ENCODE peak calls at places on chromosomes 7 and 10, in six cellular contexts. V is H9, P is IMR-90, K is trophoblast cell, N is mesenchymal stem cell, H is H1. Y is an unnamed sample.

GRCh38 chr7:128067983-128068382 is 36.7 kb upstream of the LRRC4 start:
- DNase-seq in P (no peak), V (no peak), K (no peak), N (no peak), H (no peak), Y (no peak)

GRCh38 chr7:97697396-97697795 is 34.5 kb upstream of the TAC1 start:
- DNase-seq in K (no peak), H (no peak), N (no peak), V (no peak), P (no peak), Y (peak; percentile 4)

GRCh38 chr10:112628951-112629604 is 182.1 kb downstream of the VTI1A start:
- DNase-seq in V (no peak), N (no peak), K (no peak), H (no peak), P (no peak), Y (no peak)

GRCh38 chr7:134792968-134793367 is 13.5 kb downstream of the CALD1 start:
- DNase-seq in N (peak; percentile 70), P (peak; percentile 63), H (no peak), K (no peak), V (no peak), Y (no peak)

GRCh38 chr7:17554341-17555015 is 256.0 kb downstream of the AHR start:
- DNase-seq in N (no peak), H (no peak), K (no peak), P (no peak), V (no peak), Y (no peak)

GRCh38 chr7:158991824-158992621 is 135.7 kb downstream of the DYNC2I1 start:
- DNase-seq in V (peak; percentile 36), K (peak; percentile 28), P (no peak), H (no peak), N (no peak), Y (no peak)

GRCh38 chr7:2018786-2019692 is 213.7 kb downstream of the MAD1L1 start:
- DNase-seq in V (no peak), N (peak; percentile 58), H (no peak), P (peak; percentile 82), K (no peak), Y (no peak)

GRCh38 chr7:1819258-1819841 is 149.3 kb downstream of the ELFN1 start:
- DNase-seq in P (no peak), K (no peak), H (peak; percentile 39), V (no peak), N (no peak), Y (no peak)

GRCh38 chr7:84686373-84686772 is 491.8 kb upstream of the SEMA3A start:
- DNase-seq in V (no peak), H (no peak), K (no peak), P (no peak), N (no peak), Y (no peak)

GRCh38 chr10:81874878-81875679 is at the start of gene NRG3:
- DNase-seq in K (no peak), H (peak; percentile 54), P (no peak), N (no peak), V (no peak), Y (peak; percentile 56)

GRCh38 chr7:64628192-64628591 is 37.7 kb upstream of the ZNF107 start:
- DNase-seq in N (no peak), V (no peak), P (no peak), H (no peak), K (peak; percentile 54), Y (no peak)

GRCh38 chr10:47031953-47032465 is 120.8 kb downstream of the PTPN20 start:
- DNase-seq in K (no peak), H (no peak), P (peak; percentile 41), N (no peak), V (peak; percentile 9), Y (no peak)

GRCh38 chr7:50956522-50957155 is 173.9 kb upstream of the GRB10 start:
- DNase-seq in V (no peak), K (no peak), N (no peak), H (no peak), P (no peak), Y (no peak)

GRCh38 chr10:113590581-113590980 is 37.7 kb downstream of the HABP2 start:
- DNase-seq in N (no peak), P (no peak), V (no peak), K (no peak), H (no peak), Y (no peak)

GRCh38 chr7:48312151-48312550 is 140.9 kb downstream of the ABCA13 start:
- DNase-seq in V (no peak), K (no peak), N (no peak), H (no peak), P (no peak), Y (no peak)

GRCh38 chr7:16644624-16644986 is 949 bp downstream of the ANKMY2 start:
- DNase-seq in V (no peak), P (peak; percentile 47), K (no peak), N (peak; percentile 73), H (no peak), Y (no peak)

GRCh38 chr10:44180321-44181154 is 204.4 kb downstream of the CXCL12 start:
- DNase-seq in H (no peak), N (peak; percentile 33), P (peak; percentile 95), V (no peak), K (no peak), Y (no peak)

GRCh38 chr10:97539523-97540200 is 32.9 kb upstream of the ANKRD2 start:
- DNase-seq in N (peak; percentile 74), P (peak; percentile 84), V (peak; percentile 77), K (peak; percentile 80), H (peak; percentile 62), Y (no peak)

GRCh38 chr7:71131753-71132520 is at the start of gene GALNT17:
- DNase-seq in P (no peak), H (peak; percentile 74), K (no peak), N (no peak), V (no peak), Y (peak; percentile 31)

GRCh38 chr7:79064187-79064823 is 389.2 kb downstream of the MAGI2 start:
- DNase-seq in H (no peak), P (peak; percentile 4), K (no peak), N (no peak), V (no peak), Y (no peak)

GRCh38 chr7:76003351-76003750 is 9.0 kb upstream of the TMEM120A start:
- DNase-seq in H (no peak), N (no peak), K (no peak), P (no peak), V (no peak), Y (no peak)

GRCh38 chr7:68707958-68708357 is 890.3 kb upstream of the AUTS2 start:
- DNase-seq in N (no peak), P (no peak), K (no peak), V (no peak), H (no peak), Y (no peak)

GRCh38 chr7:66503036-66503370 is 125.7 kb upstream of the KCTD7 start:
- DNase-seq in N (no peak), K (no peak), H (no peak), V (no peak), P (no peak), Y (no peak)

GRCh38 chr7:27375958-27376357 is 133.4 kb downstream of the EVX1 start:
- DNase-seq in N (no peak), K (no peak), V (peak; percentile 49), H (no peak), P (no peak), Y (no peak)

GRCh38 chr10:101120884-101121660 is 10.0 kb upstream of the TLX1 start:
- DNase-seq in P (no peak), V (peak; percentile 31), H (no peak), N (no peak), K (no peak), Y (no peak)

GRCh38 chr7:102197161-102197560 is 89.5 kb upstream of the SH2B2 start:
- DNase-seq in N (no peak), P (no peak), K (no peak), V (no peak), H (no peak), Y (no peak)

GRCh38 chr10:62454696-62455451 is 80.7 kb downstream of the ZNF365 start:
- DNase-seq in H (no peak), P (peak; percentile 56), V (no peak), N (peak; percentile 65), K (no peak), Y (no peak)

GRCh38 chr7:95324396-95324795 is at the start of gene PON1:
- DNase-seq in P (no peak), V (peak; percentile 81), K (no peak), N (no peak), H (no peak), Y (no peak)

GRCh38 chr10:113058175-113058961 is 108.3 kb downstream of the TCF7L2 start:
- DNase-seq in V (peak; percentile 29), H (no peak), N (peak; percentile 95), K (no peak), P (peak; percentile 78), Y (no peak)

GRCh38 chr10:103202319-103202718 is 9.2 kb upstream of the NT5C2 start:
- DNase-seq in K (no peak), P (no peak), N (no peak), V (no peak), H (no peak), Y (no peak)

GRCh38 chr7:33446551-33446950 is 317.2 kb downstream of the BBS9 start:
- DNase-seq in K (no peak), V (no peak), H (no peak), N (no peak), P (no peak), Y (no peak)

DNA sequence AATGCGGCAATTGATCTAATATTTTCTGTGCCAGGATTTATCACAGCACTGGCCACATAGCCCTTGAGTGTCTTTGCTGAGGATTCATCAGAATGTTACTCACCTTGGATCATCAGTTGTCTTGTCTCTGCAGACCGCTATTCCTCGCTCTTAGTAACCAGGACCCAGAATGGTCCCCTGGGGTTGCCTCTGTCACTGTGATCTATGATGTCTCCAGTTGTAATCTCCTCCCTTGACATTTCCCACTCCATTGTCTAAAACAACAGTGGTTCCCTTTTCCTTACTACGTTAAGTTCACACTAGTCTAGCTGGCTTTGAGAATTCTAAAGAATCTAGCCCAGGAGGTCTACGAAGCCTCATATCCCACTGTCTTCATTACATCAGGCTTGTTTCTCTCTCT is 125.9 kb downstream of the CUBN start:
- DNase-seq in H (no peak), P (no peak), K (no peak), N (peak; percentile 66), V (no peak), Y (no peak)
- H4K91ac ChIP-seq in H (no peak overlapping the region), P (peak overlapping the region; percentile 25), K (no peak overlapping the region), N (no peak overlapping the region), V (no peak overlapping the region), Y (no peak overlapping the region)

DNA sequence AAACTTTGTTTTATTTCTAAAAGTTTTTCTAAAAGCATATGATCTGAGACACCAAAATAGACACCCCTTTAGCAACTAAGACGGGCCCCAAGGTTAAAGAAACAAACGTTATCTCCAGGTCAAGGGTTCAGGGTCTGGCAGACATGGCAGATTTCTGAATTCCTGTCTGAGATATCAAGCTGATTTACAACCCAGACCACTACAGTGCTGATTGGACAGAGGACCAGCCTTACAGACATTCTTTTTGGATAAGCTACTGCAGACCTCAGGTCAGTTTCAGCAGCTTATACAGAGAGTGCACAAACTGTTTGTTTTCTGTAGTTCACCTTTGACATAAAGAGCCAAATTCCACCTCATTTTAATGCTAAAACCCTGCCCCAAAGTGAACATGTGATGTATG is 34.8 kb downstream of the SVOPL start:
- DNase-seq in V (no peak), P (no peak), K (no peak), H (no peak), N (no peak), Y (no peak)
- H4K91ac ChIP-seq in V (no peak overlapping the region), P (no peak overlapping the region), K (no peak overlapping the region), H (peak overlapping the region; percentile 17), N (no peak overlapping the region), Y (no peak overlapping the region)

GRCh38 chr10:117929321-117930067 is 117.2 kb downstream of the RAB11FIP2 start:
- DNase-seq in V (peak; percentile 39), P (no peak), H (no peak), N (no peak), K (no peak), Y (no peak)
- H4K91ac ChIP-seq in V (no peak overlapping the region), P (no peak overlapping the region), H (no peak overlapping the region), N (no peak overlapping the region), K (no peak overlapping the region), Y (no peak overlapping the region)

GRCh38 chr7:45021604-45022296 is 21.7 kb downstream of the CCM2 start:
- DNase-seq in V (no peak), P (peak; percentile 72), H (no peak), K (no peak), N (peak; percentile 62), Y (no peak)
- H4K91ac ChIP-seq in V (no peak overlapping the region), P (no peak overlapping the region), H (no peak overlapping the region), K (no peak overlapping the region), N (no peak overlapping the region), Y (no peak overlapping the region)

Y was measured in neuronal stem cell.